ENCODE peak calls at places on chromosome X, in five cellular contexts. U is K562, A is NCI-H1092, G is GM04504, T is endothelial cell. D is an unnamed sample.

GRCh38 chrX:103878466-103879151 is 46.6 kb upstream of the RAB9B start:
- DNase-seq in U (no peak), A (no peak), G (peak; percentile 26), T (no peak), D (peak; percentile 81)

GRCh38 chrX:23904096-23904495 is 3.6 kb downstream of the APOO start:
- DNase-seq in U (no peak), A (no peak), G (no peak), T (no peak), D (no peak)

GRCh38 chrX:27815209-27815608 is 7.4 kb downstream of the MAGEB10 start:
- DNase-seq in U (no peak), A (no peak), G (no peak), T (no peak), D (no peak)

GRCh38 chrX:123909498-123909897 is 49.6 kb downstream of the XIAP start:
- DNase-seq in U (no peak), A (no peak), G (no peak), T (no peak), D (no peak)

GRCh38 chrX:67426946-67427345 is 116.9 kb upstream of the AR start:
- DNase-seq in U (no peak), A (no peak), G (no peak), T (no peak), D (no peak)

GRCh38 chrX:10608099-10608498 is 12.3 kb downstream of the MID1 start:
- DNase-seq in U (no peak), A (no peak), G (peak; percentile 32), T (no peak), D (no peak)

GRCh38 chrX:135625995-135626394 is 87.4 kb upstream of the CT45A1 start:
- DNase-seq in U (peak; percentile 23), A (no peak), G (no peak), T (peak; percentile 38), D (no peak)

GRCh38 chrX:130120321-130120731 is 10.0 kb upstream of the ELF4 start:
- DNase-seq in U (peak; percentile 40), A (no peak), G (no peak), T (no peak), D (no peak)

GRCh38 chrX:3582421-3582820 is 131.0 kb downstream of the PRKX start:
- DNase-seq in U (no peak), A (no peak), G (no peak), T (no peak), D (no peak)

GRCh38 chrX:151985955-151986354 is 11.5 kb upstream of the GABRE start:
- DNase-seq in U (peak; percentile 74), A (no peak), G (peak; percentile 58), T (no peak), D (no peak)

GRCh38 chrX:133699023-133699728 is 283.9 kb upstream of the GPC4 start:
- DNase-seq in U (no peak), A (no peak), G (no peak), T (no peak), D (no peak)

GRCh38 chrX:134676440-134676839 is 18.2 kb upstream of the PLAC1 start:
- DNase-seq in U (no peak), A (no peak), G (no peak), T (no peak), D (no peak)

GRCh38 chrX:7448123-7448522 is 300.2 kb upstream of the PUDP start:
- DNase-seq in U (no peak), A (no peak), G (no peak), T (no peak), D (no peak)

GRCh38 chrX:108019382-108019857 is 25.4 kb upstream of the VSIG1 start:
- DNase-seq in U (no peak), A (no peak), G (no peak), T (no peak), D (no peak)

GRCh38 chrX:138945219-138945618 is 233.7 kb upstream of the FGF13 start:
- DNase-seq in U (peak; percentile 39), A (no peak), G (no peak), T (no peak), D (no peak)

GRCh38 chrX:151370906-151371305 is 26.1 kb upstream of the VMA21 start:
- DNase-seq in U (peak; percentile 5), A (no peak), G (no peak), T (peak; percentile 12), D (no peak)

GRCh38 chrX:70134116-70134477 is 850 bp downstream of the IGBP1 start:
- DNase-seq in U (peak; percentile 23), A (peak; percentile 47), G (no peak), T (peak; percentile 3), D (peak; percentile 1)

GRCh38 chrX:13897571-13897970 is 80.7 kb upstream of the GPM6B start:
- DNase-seq in U (no peak), A (no peak), G (no peak), T (no peak), D (no peak)

GRCh38 chrX:40473460-40474204 is 107.1 kb upstream of the ATP6AP2 start:
- DNase-seq in U (no peak), A (no peak), G (no peak), T (no peak), D (no peak)

GRCh38 chrX:120016068-120016441 is 61.4 kb downstream of the RHOXF2B start:
- DNase-seq in U (no peak), A (no peak), G (no peak), T (no peak), D (no peak)

GRCh38 chrX:9790866-9791265 is 4.6 kb downstream of the SHROOM2 start:
- DNase-seq in U (no peak), A (no peak), G (no peak), T (no peak), D (no peak)

GRCh38 chrX:14356401-14356800 is 172.9 kb upstream of the GLRA2 start:
- DNase-seq in U (no peak), A (no peak), G (peak; percentile 50), T (no peak), D (no peak)

GRCh38 chrX:87005885-87006284 is 511.7 kb upstream of the KLHL4 start:
- DNase-seq in U (no peak), A (no peak), G (no peak), T (no peak), D (no peak)

GRCh38 chrX:70088281-70088680 is 26.0 kb downstream of the OTUD6A start:
- DNase-seq in U (no peak), A (no peak), G (no peak), T (no peak), D (no peak)

GRCh38 chrX:111131572-111131971 is 35.6 kb downstream of the PAK3 start:
- DNase-seq in U (no peak), A (no peak), G (no peak), T (no peak), D (no peak)

GRCh38 chrX:155216940-155217450 is 735 bp downstream of the VBP1 start:
- DNase-seq in U (peak; percentile 52), A (no peak), G (no peak), T (no peak), D (peak; percentile 30)

GRCh38 chrX:130118396-130118795 is 8.1 kb upstream of the ELF4 start:
- DNase-seq in U (no peak), A (no peak), G (no peak), T (no peak), D (no peak)